ENCODE peak calls at places on chromosomes 4 and X, in ten cellular contexts. G is right lobe of liver, H is breast epithelium, C is heart left ventricle, W is transverse colon, X is testis, T is esophagus muscularis mucosa, U is A549, V is suprapubic skin, K is tibial nerve. L is an unnamed sample.

GRCh38 chr4:20249333-20249732 is 2.4 kb upstream of the SLIT2 start:
- DNase-seq in G (no peak), H (no peak), C (no peak), W (no peak), X (no peak), T (no peak), U (no peak), V (no peak), K (no peak), L (no peak)

GRCh38 chrX:137568741-137569469 is 3.0 kb downstream of the ZIC3 start:
- DNase-seq in G (no peak), H (no peak), C (no peak), W (no peak), X (no peak), T (no peak), U (no peak), V (no peak), K (no peak), L (no peak)

GRCh38 chr4:26457412-26457811 is 32.9 kb downstream of the CCKAR start:
- DNase-seq in G (no peak), H (no peak), C (no peak), W (no peak), X (no peak), T (no peak), U (no peak), V (no peak), K (no peak), L (no peak)

GRCh38 chr4:40414673-40415072 is 79.5 kb downstream of the CHRNA9 start:
- DNase-seq in G (peak), H (no peak), C (no peak), W (no peak), X (no peak), T (no peak), U (no peak), V (no peak), K (no peak), L (no peak)

GRCh38 chrX:154380153-154380552 is 1.1 kb downstream of the EMD start:
- DNase-seq in G (no peak), H (no peak), C (no peak), W (no peak), X (no peak), T (no peak), U (no peak), V (no peak), K (no peak), L (no peak)

GRCh38 chrX:71945435-71945834 is 34.8 kb downstream of the NHSL2 start:
- DNase-seq in G (no peak), H (no peak), C (no peak), W (no peak), X (no peak), T (no peak), U (no peak), V (no peak), K (no peak), L (no peak)

GRCh38 chr4:152454398-152455011 is 81.4 kb downstream of the FBXW7 start:
- DNase-seq in G (no peak), H (no peak), C (no peak), W (no peak), X (no peak), T (no peak), U (peak), V (no peak), K (no peak), L (no peak)

GRCh38 chrX:71909956-71910355 is 689 bp upstream of the NHSL2 start:
- DNase-seq in G (no peak), H (no peak), C (peak), W (no peak), X (peak), T (no peak), U (peak), V (no peak), K (peak), L (no peak)

GRCh38 chr4:91113130-91113706 is 986.0 kb downstream of the CCSER1 start:
- DNase-seq in G (no peak), H (no peak), C (no peak), W (no peak), X (no peak), T (no peak), U (peak), V (no peak), K (no peak), L (no peak)

GRCh38 chr4:101279377-101279871 is 67.9 kb downstream of the PPP3CA start:
- DNase-seq in G (no peak), H (no peak), C (no peak), W (no peak), X (peak), T (no peak), U (peak), V (no peak), K (peak), L (no peak)

GRCh38 chr4:24551492-24552330 is 32.6 kb downstream of the DHX15 start:
- DNase-seq in G (no peak), H (no peak), C (no peak), W (no peak), X (no peak), T (no peak), U (no peak), V (no peak), K (no peak), L (no peak)

GRCh38 chrX:50877310-50877709 is 33.2 kb upstream of the BMP15 start:
- DNase-seq in G (no peak), H (no peak), C (no peak), W (no peak), X (no peak), T (no peak), U (no peak), V (no peak), K (no peak), L (no peak)

GRCh38 chr4:88130544-88131305 is 27.7 kb downstream of the ABCG2 start:
- DNase-seq in G (no peak), H (no peak), C (no peak), W (no peak), X (no peak), T (no peak), U (no peak), V (no peak), K (no peak), L (no peak)

GRCh38 chrX:118347131-118347530 is 1.2 kb downstream of the WDR44 start:
- DNase-seq in G (no peak), H (no peak), C (no peak), W (no peak), X (no peak), T (no peak), U (no peak), V (no peak), K (no peak), L (no peak)

GRCh38 chrX:70253377-70254062 is 6.5 kb downstream of the P2RY4 start:
- DNase-seq in G (no peak), H (no peak), C (no peak), W (no peak), X (no peak), T (no peak), U (no peak), V (no peak), K (no peak), L (no peak)

GRCh38 chr4:138367942-138368341 is 125.8 kb upstream of the SLC7A11 start:
- DNase-seq in G (no peak), H (no peak), C (no peak), W (no peak), X (no peak), T (no peak), U (no peak), V (no peak), K (no peak), L (no peak)

GRCh38 chr4:114263233-114263632 is 283.8 kb upstream of the ARSJ start:
- DNase-seq in G (no peak), H (no peak), C (no peak), W (no peak), X (no peak), T (no peak), U (no peak), V (no peak), K (no peak), L (no peak)

GRCh38 chrX:19127649-19128168 is 5.4 kb upstream of the ADGRG2 start:
- DNase-seq in G (no peak), H (no peak), C (no peak), W (no peak), X (no peak), T (no peak), U (peak), V (no peak), K (peak), L (no peak)

GRCh38 chrX:56729152-56729557 is at the start of gene NBDY:
- DNase-seq in G (no peak), H (peak), C (peak), W (peak), X (peak), T (no peak), U (peak), V (no peak), K (peak), L (peak)

GRCh38 chr4:190017357-190018200 is 9.5 kb downstream of the FRG2 start:
- DNase-seq in G (no peak), H (no peak), C (no peak), W (no peak), X (no peak), T (no peak), U (no peak), V (no peak), K (no peak), L (no peak)

GRCh38 chrX:115650449-115650848 is 89.5 kb downstream of the PLS3 start:
- DNase-seq in G (no peak), H (no peak), C (no peak), W (no peak), X (no peak), T (no peak), U (no peak), V (no peak), K (no peak), L (no peak)

GRCh38 chrX:154115071-154115470 is 17.6 kb upstream of the MECP2 start:
- DNase-seq in G (no peak), H (no peak), C (no peak), W (no peak), X (no peak), T (no peak), U (no peak), V (no peak), K (no peak), L (no peak)

GRCh38 chr4:184514121-184514988 is 40.0 kb upstream of the IRF2 start:
- DNase-seq in G (no peak), H (no peak), C (peak), W (peak), X (peak), T (peak), U (peak), V (peak), K (peak), L (peak)

GRCh38 chrX:150771116-150771515 is 77.9 kb downstream of the MTMR1 start:
- DNase-seq in G (no peak), H (no peak), C (no peak), W (no peak), X (no peak), T (no peak), U (no peak), V (no peak), K (no peak), L (peak)

GRCh38 chrX:86039625-86040568 is 7.5 kb downstream of the CHM start:
- DNase-seq in G (peak), H (no peak), C (no peak), W (no peak), X (no peak), T (no peak), U (no peak), V (no peak), K (no peak), L (no peak)

GRCh38 chrX:68429216-68429615 is 4.1 kb downstream of the OPHN1 start:
- DNase-seq in G (no peak), H (no peak), C (no peak), W (no peak), X (no peak), T (no peak), U (no peak), V (no peak), K (no peak), L (no peak)

GRCh38 chrX:68431836-68432235 is 1.5 kb downstream of the OPHN1 start:
- DNase-seq in G (no peak), H (no peak), C (no peak), W (no peak), X (no peak), T (no peak), U (no peak), V (no peak), K (no peak), L (no peak)

GRCh38 chrX:68432648-68433047 is 647 bp downstream of the OPHN1 start:
- DNase-seq in G (no peak), H (no peak), C (no peak), W (no peak), X (no peak), T (no peak), U (peak), V (no peak), K (no peak), L (no peak)

GRCh38 chrX:68433981-68434299 is 645 bp upstream of the OPHN1 start:
- DNase-seq in G (no peak), H (no peak), C (no peak), W (no peak), X (no peak), T (no peak), U (no peak), V (no peak), K (no peak), L (no peak)

GRCh38 chrX:68433155-68433980 is at the start of gene OPHN1:
- DNase-seq in G (peak), H (peak), C (peak), W (peak), X (peak), T (peak), U (peak), V (peak), K (peak), L (peak)
- TF ChIP-seq POLR2A in G (no peak), H (no peak), C (peak), W (peak), X (no peak), T (no peak), U (peak), V (no peak), K (peak), L (no peak)

GRCh38 chr4:106238819-106239420 is 77.1 kb downstream of the TBCK start:
- DNase-seq in G (no peak), H (no peak), C (no peak), W (no peak), X (peak), T (no peak), U (peak), V (no peak), K (no peak), L (no peak)
- TF ChIP-seq CTCF in G (peak), H (no peak), C (peak), W (peak), X (peak), T (peak), U (peak), V (peak), K (peak), L (no peak)

GRCh38 chr4:10007436-10007740 is 13.9 kb downstream of the SLC2A9 start:
- DNase-seq in G (no peak), H (no peak), C (no peak), W (no peak), X (no peak), T (no peak), U (no peak), V (no peak), K (no peak), L (no peak)
- H3K4me3 ChIP-seq in G (no peak), H (no peak), C (no peak), W (no peak), X (no peak), T (no peak), U (peak), V (no peak), K (no peak), L (no peak)

GRCh38 chr4:8331567-8331955 is 62.0 kb downstream of the HTRA3 start:
- DNase-seq in G (peak), H (peak), C (no peak), W (no peak), X (no peak), T (no peak), U (no peak), V (peak), K (no peak), L (no peak)
- TF ChIP-seq POLR2A in G (no peak), H (no peak), C (no peak), W (no peak), X (no peak), T (no peak), U (no peak), V (no peak), K (no peak), L (no peak)

GRCh38 chrX:132001127-132001526 is 22.0 kb upstream of the STK26 start:
- DNase-seq in G (no peak), H (no peak), C (no peak), W (no peak), X (no peak), T (no peak), U (no peak), V (no peak), K (no peak), L (no peak)

GRCh38 chrX:132009344-132009743 is 13.8 kb upstream of the STK26 start:
- DNase-seq in G (no peak), H (no peak), C (no peak), W (no peak), X (no peak), T (no peak), U (no peak), V (no peak), K (no peak), L (no peak)

GRCh38 chrX:132004728-132005127 is 18.4 kb upstream of the STK26 start:
- DNase-seq in G (no peak), H (no peak), C (no peak), W (no peak), X (no peak), T (no peak), U (no peak), V (no peak), K (no peak), L (no peak)
- TF ChIP-seq CTCF in G (no peak), H (no peak), C (no peak), W (no peak), X (no peak), T (no peak), U (no peak), V (no peak), K (no peak), L (no peak)

DNA sequence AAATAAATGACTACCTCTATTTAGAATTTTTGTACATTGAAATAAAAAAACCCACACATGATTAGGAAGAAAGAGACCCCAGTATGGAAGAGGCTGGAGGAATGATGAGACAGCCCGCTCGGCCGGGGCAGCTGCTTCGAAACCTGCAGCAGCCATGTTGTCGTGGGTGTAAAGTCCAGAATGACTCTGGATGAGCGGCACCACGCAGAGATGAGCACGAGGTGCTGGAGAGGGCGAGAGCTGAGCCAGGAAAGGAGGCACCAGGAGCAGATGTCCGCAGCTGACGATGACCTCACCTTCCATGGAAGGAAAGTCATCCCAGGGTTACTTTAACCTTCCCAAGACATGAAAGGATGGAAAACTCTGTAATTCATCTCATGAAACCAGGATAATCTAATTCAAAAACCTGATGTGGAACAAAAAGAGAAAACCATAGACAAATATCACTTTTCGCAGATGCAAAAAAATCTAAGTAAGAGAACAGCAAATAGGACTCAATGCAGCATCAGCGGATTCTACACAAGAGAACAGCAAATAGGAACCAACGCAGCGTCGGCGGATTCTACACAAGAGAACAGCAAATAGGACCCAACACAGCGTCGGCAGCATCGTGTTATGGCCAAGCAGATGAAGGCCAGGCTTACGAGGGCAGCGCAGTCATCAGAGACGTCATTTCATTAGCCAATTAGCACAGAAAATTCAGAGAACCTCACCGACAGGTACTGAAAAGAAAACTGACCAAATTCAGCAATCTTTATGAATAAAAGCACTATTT is 25.9 kb upstream of the SPON2 start:
- DNase-seq in G (no peak), H (no peak), C (peak), W (peak), X (peak), T (no peak), U (no peak), V (no peak), K (no peak), L (peak)
- H3K4me3 ChIP-seq in G (no peak), H (no peak), C (no peak), W (no peak), X (no peak), T (no peak), U (no peak), V (no peak), K (no peak), L (no peak)

DNA sequence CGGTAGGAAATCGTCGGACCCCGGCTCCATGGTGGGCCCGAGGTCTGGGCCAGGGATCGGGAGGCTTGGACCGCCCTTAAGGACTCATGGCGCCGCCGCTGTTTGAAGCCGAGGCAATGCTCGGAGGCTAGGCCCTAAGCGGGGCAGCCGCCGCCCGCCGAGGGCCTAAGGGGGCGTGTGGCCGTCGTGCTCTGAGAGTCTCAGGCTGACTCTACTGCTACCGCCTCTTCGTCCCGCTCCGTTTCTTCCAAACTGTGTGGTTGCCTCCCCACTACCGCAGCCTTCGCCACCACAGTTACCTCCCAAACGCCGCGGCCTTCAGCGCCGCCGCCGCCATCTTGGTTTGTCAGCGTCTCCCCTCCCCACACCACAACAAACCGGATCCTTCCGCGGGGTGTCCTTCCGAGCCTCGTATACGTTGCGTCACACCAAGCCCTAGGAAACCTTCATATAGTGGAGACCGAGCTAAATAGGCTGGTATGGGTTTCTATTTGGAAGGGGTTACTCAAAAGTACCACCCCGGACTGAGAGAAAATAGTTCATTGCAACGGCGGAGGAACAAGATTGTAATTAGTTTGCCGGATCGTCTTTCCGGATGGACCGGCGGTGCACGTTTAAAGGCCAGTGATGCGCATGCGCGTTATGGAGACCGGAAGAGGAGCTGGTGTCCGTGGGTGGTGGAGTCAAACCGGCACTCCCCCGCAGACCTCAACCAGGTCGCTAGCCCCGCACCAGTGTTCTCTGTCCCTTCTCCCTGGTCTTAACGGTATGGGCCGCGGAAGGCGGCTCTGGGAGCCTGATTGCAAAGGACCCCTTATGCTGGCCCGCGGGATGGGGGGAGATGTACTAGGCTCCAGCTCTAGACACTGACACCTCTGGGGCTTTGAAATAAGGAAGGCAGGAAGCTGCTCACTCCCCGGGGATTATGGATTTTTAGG is at the start of gene KDM5C:
- DNase-seq in G (peak), H (peak), C (peak), W (peak), X (peak), T (peak), U (peak), V (peak), K (peak), L (peak)
- TF ChIP-seq POLR2A in G (peak), H (peak), C (peak), W (peak), X (no peak), T (peak), U (peak), V (peak), K (no peak), L (no peak)

GRCh38 chr4:142719854-142720541 is 126.1 kb downstream of the INPP4B start:
- DNase-seq in G (no peak), H (no peak), C (no peak), W (no peak), X (no peak), T (no peak), U (peak), V (no peak), K (no peak), L (no peak)
- TF ChIP-seq CTCF in G (peak), H (no peak), C (peak), W (peak), X (no peak), T (peak), U (peak), V (no peak), K (peak), L (no peak)

L was measured in lower leg skin.